ENCODE peak calls at places on chromosomes 4 and X, in nine cellular contexts. C is amniotic epithelial cell; O is A549; W is cerebellum; U is NCI-H187; I is right lobe of liver; J is NAMALWA; K is NCI-H1092 treated with DMSO at 0.1 percent for 48 hours; L is activated T-cell treated with anti-CD3 and anti-CD28 coated beads, Interleukin-2, amount 50 U/mL, for 72 hours. G is an unnamed sample.

GRCh38 chrX:84924624-84925023 is 79.1 kb upstream of the APOOL start:
- DNase-seq in C (no peak), O (no peak), W (no peak), U (no peak), I (no peak), J (no peak), K (no peak), L (no peak), G (no peak)

GRCh38 chrX:51334276-51334675 is 1.7 kb downstream of the NUDT10 start:
- DNase-seq in C (peak; percentile 5), O (no peak), W (no peak), U (no peak), I (no peak), J (no peak), K (no peak), L (no peak), G (no peak)

GRCh38 chr4:132317923-132318322 is 831.2 kb upstream of the PCDH10 start:
- DNase-seq in C (no peak), O (no peak), W (no peak), U (no peak), I (no peak), J (no peak), K (no peak), L (no peak), G (no peak)

GRCh38 chr4:130336585-130337217 is 1240.7 kb downstream of the C4orf33 start:
- DNase-seq in C (peak; percentile 55), O (peak; percentile 16), W (no peak), U (no peak), I (no peak), J (peak; percentile 64), K (peak; percentile 25), L (no peak), G (no peak)

GRCh38 chr4:20217951-20218350 is 33.8 kb upstream of the SLIT2 start:
- DNase-seq in C (peak; percentile 12), O (no peak), W (no peak), U (no peak), I (no peak), J (no peak), K (no peak), L (no peak), G (no peak)

GRCh38 chr4:40621229-40621591 is 8.5 kb downstream of the RBM47 start:
- DNase-seq in C (no peak), O (no peak), W (no peak), U (no peak), I (no peak), J (no peak), K (peak; percentile 26), L (no peak), G (no peak)

GRCh38 chr4:91113130-91113706 is 986.0 kb downstream of the CCSER1 start:
- DNase-seq in C (peak; percentile 52), O (peak; percentile 43), W (peak; percentile 10), U (peak; percentile 8), I (no peak), J (peak; percentile 50), K (peak; percentile 14), L (no peak), G (no peak)

GRCh38 chr4:65893957-65894755 is 223.9 kb upstream of the EPHA5 start:
- DNase-seq in C (peak; percentile 17), O (no peak), W (no peak), U (no peak), I (no peak), J (no peak), K (no peak), L (no peak), G (no peak)

GRCh38 chrX:149516604-149517003 is 11.5 kb upstream of the IDS start:
- DNase-seq in C (no peak), O (no peak), W (no peak), U (no peak), I (no peak), J (no peak), K (no peak), L (no peak), G (no peak)

GRCh38 chr4:7802093-7802726 is 137.5 kb downstream of the AFAP1 start:
- DNase-seq in C (peak; percentile 73), O (peak; percentile 77), W (peak; percentile 80), U (peak; percentile 80), I (no peak), J (peak; percentile 84), K (peak; percentile 51), L (peak; percentile 79), G (peak; percentile 63)

GRCh38 chr4:3307060-3307459 is 14.2 kb downstream of the RGS12 start:
- DNase-seq in C (no peak), O (no peak), W (no peak), U (no peak), I (peak; percentile 52), J (no peak), K (no peak), L (no peak), G (no peak)

GRCh38 chrX:154136627-154137161 is 7.3 kb upstream of the OPN1LW start:
- DNase-seq in C (peak; percentile 24), O (peak; percentile 43), W (peak; percentile 34), U (peak; percentile 20), I (peak; percentile 72), J (peak; percentile 69), K (peak; percentile 76), L (peak; percentile 77), G (no peak)

GRCh38 chrX:3290561-3290960 is 55.9 kb downstream of the MXRA5 start:
- DNase-seq in C (no peak), O (no peak), W (no peak), U (no peak), I (no peak), J (no peak), K (no peak), L (no peak), G (no peak)

GRCh38 chr4:101066586-101066985 is 280.7 kb downstream of the PPP3CA start:
- DNase-seq in C (no peak), O (no peak), W (no peak), U (no peak), I (no peak), J (no peak), K (no peak), L (no peak), G (no peak)

GRCh38 chr4:6268650-6269399 is 825 bp upstream of the WFS1 start:
- DNase-seq in C (no peak), O (no peak), W (peak; percentile 21), U (no peak), I (no peak), J (peak; percentile 10), K (peak; percentile 55), L (no peak), G (no peak)

GRCh38 chrX:144790148-144790547 is 457.2 kb upstream of the SPANXN1 start:
- DNase-seq in C (no peak), O (no peak), W (no peak), U (no peak), I (no peak), J (no peak), K (no peak), L (no peak), G (no peak)

GRCh38 chr4:145436114-145436513 is 45.5 kb upstream of the SMAD1 start:
- DNase-seq in C (no peak), O (no peak), W (no peak), U (no peak), I (no peak), J (no peak), K (no peak), L (no peak), G (no peak)

GRCh38 chr4:24880171-24880570 is 32.7 kb downstream of the CCDC149 start:
- DNase-seq in C (no peak), O (no peak), W (no peak), U (no peak), I (no peak), J (no peak), K (no peak), L (no peak), G (no peak)

GRCh38 chr4:173564461-173564860 is 34.4 kb upstream of the HAND2 start:
- DNase-seq in C (peak; percentile 67), O (no peak), W (no peak), U (no peak), I (no peak), J (no peak), K (no peak), L (no peak), G (no peak)

GRCh38 chr4:23747131-23747752 is 142.6 kb downstream of the PPARGC1A start:
- DNase-seq in C (no peak), O (no peak), W (no peak), U (no peak), I (no peak), J (no peak), K (no peak), L (no peak), G (no peak)

GRCh38 chr4:62135565-62136156 is 935.5 kb downstream of the ADGRL3 start:
- DNase-seq in C (no peak), O (no peak), W (no peak), U (no peak), I (no peak), J (no peak), K (no peak), L (no peak), G (no peak)

GRCh38 chr4:3308691-3309090 is 15.9 kb downstream of the RGS12 start:
- DNase-seq in C (no peak), O (no peak), W (no peak), U (peak; percentile 49), I (peak; percentile 27), J (no peak), K (no peak), L (no peak), G (no peak)

GRCh38 chr4:1179976-1180375 is 7.6 kb upstream of the SPON2 start:
- DNase-seq in C (no peak), O (no peak), W (no peak), U (no peak), I (no peak), J (no peak), K (no peak), L (no peak), G (no peak)

GRCh38 chr4:126130200-126130599 is 815.4 kb downstream of the FAT4 start:
- DNase-seq in C (no peak), O (no peak), W (no peak), U (no peak), I (no peak), J (no peak), K (no peak), L (no peak), G (no peak)

GRCh38 chr4:21387683-21388082 is 560.9 kb downstream of the KCNIP4 start:
- DNase-seq in C (no peak), O (no peak), W (no peak), U (no peak), I (no peak), J (no peak), K (no peak), L (no peak), G (no peak)

GRCh38 chr4:53617101-53617680 is 25.9 kb upstream of the LNX1 start:
- DNase-seq in C (peak; percentile 31), O (no peak), W (no peak), U (no peak), I (no peak), J (no peak), K (peak; percentile 35), L (no peak), G (no peak)

GRCh38 chrX:150697641-150698040 is 4.4 kb downstream of the MTMR1 start:
- DNase-seq in C (no peak), O (no peak), W (no peak), U (no peak), I (no peak), J (peak; percentile 31), K (no peak), L (peak; percentile 13), G (no peak)

GRCh38 chr4:87011340-87012034 is 76.7 kb downstream of the AFF1 start:
- DNase-seq in C (peak; percentile 96), O (peak; percentile 80), W (no peak), U (no peak), I (no peak), J (no peak), K (no peak), L (no peak), G (no peak)

GRCh38 chrX:15579778-15580747 is 20.7 kb downstream of the ACE2 start:
- DNase-seq in C (peak; percentile 62), O (no peak), W (no peak), U (no peak), I (no peak), J (no peak), K (no peak), L (no peak), G (no peak)

GRCh38 chrX:103170216-103170615 is 44.7 kb upstream of the BEX4 start:
- DNase-seq in C (no peak), O (no peak), W (no peak), U (no peak), I (no peak), J (no peak), K (no peak), L (no peak), G (no peak)

GRCh38 chrX:53483838-53484420 is 49.8 kb upstream of the HSD17B10 start:
- DNase-seq in C (peak; percentile 66), O (no peak), W (no peak), U (no peak), I (no peak), J (no peak), K (no peak), L (no peak), G (no peak)